ENCODE peak calls at places on chromosomes 7 and 10, in six cellular contexts. Y, K, E, I, A and R are unnamed samples.

GRCh38 chr7:82288769-82289535 is 154.6 kb downstream of the CACNA2D1 start:
- DNase-seq in E (peak), K (peak), I (no peak), A (no peak), Y (no peak), R (peak)

GRCh38 chr7:134350682-134351081 is 34.0 kb upstream of the SLC35B4 start:
- DNase-seq in K (no peak), E (no peak), I (no peak), Y (no peak), A (no peak), R (no peak)

GRCh38 chr10:60299961-60300883 is 89.5 kb downstream of the ANK3 start:
- DNase-seq in E (peak), Y (peak), A (no peak), K (peak), I (no peak), R (peak)

GRCh38 chr7:27174077-27175004 is at the start of gene HOXA10:
- DNase-seq in E (no peak), A (no peak), I (peak), K (no peak), Y (no peak), R (no peak)

GRCh38 chr10:73653701-73654100 is 2.1 kb downstream of the SYNPO2L start:
- DNase-seq in Y (peak), A (no peak), E (peak), K (peak), I (no peak), R (peak)

GRCh38 chr7:115802415-115802814 is 228.1 kb downstream of the TFEC start:
- DNase-seq in A (no peak), Y (no peak), E (no peak), I (no peak), K (no peak), R (no peak)

GRCh38 chr7:154591544-154591943 is 411.4 kb downstream of the PAXIP1 start:
- DNase-seq in I (no peak), K (no peak), A (no peak), Y (no peak), E (no peak), R (no peak)

GRCh38 chr10:126910798-126911197 is 5.6 kb downstream of the DOCK1 start:
- DNase-seq in E (no peak), Y (no peak), A (no peak), K (no peak), I (no peak), R (no peak)

GRCh38 chr10:86345296-86346168 is 21.1 kb downstream of the GRID1 start:
- DNase-seq in K (no peak), I (no peak), A (peak), Y (peak), E (no peak), R (no peak)

GRCh38 chr7:151173386-151174245 is 6.1 kb upstream of the GBX1 start:
- DNase-seq in E (no peak), A (no peak), Y (no peak), I (no peak), K (no peak), R (no peak)

GRCh38 chr10:3808689-3809199 is 23.7 kb upstream of the KLF6 start:
- DNase-seq in Y (no peak), K (no peak), E (no peak), A (no peak), I (no peak), R (no peak)

GRCh38 chr7:127769696-127770400 is 117.9 kb downstream of the SND1 start:
- DNase-seq in A (no peak), E (peak), I (no peak), K (peak), Y (peak), R (peak)

GRCh38 chr7:116185956-116186355 is 24.4 kb upstream of the TES start:
- DNase-seq in E (peak), Y (no peak), K (no peak), A (no peak), I (no peak), R (no peak)

GRCh38 chr7:128042027-128042426 is 10.8 kb upstream of the LRRC4 start:
- DNase-seq in I (no peak), E (no peak), K (no peak), Y (no peak), A (no peak), R (no peak)

GRCh38 chr7:69610675-69611037 is 12.4 kb downstream of the AUTS2 start:
- DNase-seq in K (no peak), A (no peak), I (no peak), Y (no peak), E (no peak), R (no peak)

GRCh38 chr7:70657532-70657931 is 474.4 kb upstream of the GALNT17 start:
- DNase-seq in I (no peak), A (no peak), E (no peak), Y (no peak), K (no peak), R (no peak)

GRCh38 chr10:99711129-99711719 is 20.7 kb downstream of the COX15 start:
- DNase-seq in K (peak), Y (no peak), E (peak), I (peak), A (no peak), R (peak)

GRCh38 chr10:11236234-11236633 is 218.6 kb downstream of the CELF2 start:
- DNase-seq in E (no peak), Y (no peak), I (peak), A (no peak), K (no peak), R (no peak)

GRCh38 chr10:4541292-4541691 is 284.7 kb upstream of the AKR1E2 start:
- DNase-seq in E (peak), K (peak), A (no peak), I (no peak), Y (peak), R (peak)

GRCh38 chr7:92498557-92498956 is 20.8 kb upstream of the ERVW-1 start:
- DNase-seq in Y (no peak), E (no peak), I (no peak), K (no peak), A (no peak), R (no peak)

GRCh38 chr7:122303971-122304603 is 463 bp downstream of the FEZF1 start:
- DNase-seq in I (no peak), A (no peak), K (no peak), Y (no peak), E (no peak), R (no peak)

GRCh38 chr7:135905355-135905754 is 71.8 kb downstream of the MTPN start:
- DNase-seq in A (no peak), Y (no peak), I (no peak), K (no peak), E (no peak), R (no peak)

GRCh38 chr7:81604075-81604807 is 165.6 kb downstream of the HGF start:
- DNase-seq in E (peak), K (peak), Y (peak), A (no peak), I (no peak), R (peak)

GRCh38 chr10:104247513-104248146 is 7.1 kb upstream of the GSTO1 start:
- DNase-seq in K (no peak), I (no peak), E (no peak), Y (no peak), A (no peak), R (no peak)

GRCh38 chr7:116342125-116342524 is 131.8 kb downstream of the TES start:
- DNase-seq in A (no peak), Y (peak), I (no peak), K (peak), E (peak), R (no peak)

GRCh38 chr7:112550468-112551060 is 69.8 kb downstream of the LSMEM1 start:
- DNase-seq in I (peak), K (peak), Y (peak), E (peak), A (no peak), R (peak)

GRCh38 chr7:120033114-120033513 is 239.9 kb upstream of the KCND2 start:
- DNase-seq in A (no peak), E (peak), Y (peak), I (no peak), K (peak), R (no peak)